ENCODE peak calls at places on chromosomes 13 and 19, in six cellular contexts. N is sigmoid colon, L is tibial nerve, G is transverse colon, Z is uterus, H is ovary. E is an unnamed sample. For H3K9me3, the result is how much of the 10 kb centered on the place peaks cover.

GRCh38 chr13:59476376-59476775 is 687.4 kb downstream of the DIAPH3 start:
- DNase-seq in N (peak), L (no peak), G (no peak), Z (no peak), H (no peak), E (no peak)

GRCh38 chr13:24107955-24108614 is 52.4 kb upstream of the SPATA13 start:
- DNase-seq in N (no peak), L (no peak), G (no peak), Z (no peak), H (no peak), E (no peak)

GRCh38 chr19:16623576-16623975 is 4.4 kb downstream of the MED26 start:
- DNase-seq in N (no peak), L (no peak), G (no peak), Z (no peak), H (no peak), E (no peak)

GRCh38 chr13:39284801-39285388 is 246.6 kb downstream of the NHLRC3 start:
- DNase-seq in N (no peak), L (no peak), G (no peak), Z (no peak), H (no peak), E (no peak)

GRCh38 chr19:17847538-17848366 is at the start of gene JAK3:
- DNase-seq in N (no peak), L (no peak), G (peak), Z (no peak), H (peak), E (peak)

GRCh38 chr19:42040031-42040430 is 30.0 kb downstream of the GRIK5 start:
- DNase-seq in N (no peak), L (no peak), G (no peak), Z (no peak), H (no peak), E (no peak)

GRCh38 chr13:100987993-100988392 is 313.4 kb upstream of the TMTC4 start:
- DNase-seq in N (no peak), L (no peak), G (no peak), Z (no peak), H (no peak), E (no peak)

GRCh38 chr19:32677657-32678056 is 2.0 kb downstream of the RGS9BP start:
- DNase-seq in N (no peak), L (no peak), G (no peak), Z (no peak), H (no peak), E (peak)

GRCh38 chr19:39413269-39413902 is 917 bp downstream of the PLEKHG2 start:
- DNase-seq in N (peak), L (no peak), G (peak), Z (peak), H (peak), E (peak)

GRCh38 chr19:8477889-8478288 is 24.6 kb downstream of the PRAM1 start:
- DNase-seq in N (no peak), L (no peak), G (no peak), Z (no peak), H (no peak), E (no peak)

GRCh38 chr19:33613601-33614000 is 8.2 kb upstream of the CHST8 start:
- DNase-seq in N (no peak), L (no peak), G (no peak), Z (no peak), H (no peak), E (no peak)

GRCh38 chr19:35533822-35534521 is 716 bp downstream of the GAPDHS start:
- DNase-seq in N (no peak), L (no peak), G (peak), Z (no peak), H (no peak), E (peak)

GRCh38 chr13:29483211-29483610 is 112.3 kb downstream of the SLC7A1 start:
- DNase-seq in N (no peak), L (no peak), G (no peak), Z (no peak), H (no peak), E (peak)

GRCh38 chr19:44142014-44142523 is 715 bp downstream of the ZNF234 start:
- DNase-seq in N (no peak), L (no peak), G (no peak), Z (no peak), H (peak), E (no peak)

GRCh38 chr19:55080121-55080914 is 4.6 kb downstream of the EPS8L1 start:
- DNase-seq in N (no peak), L (no peak), G (peak), Z (peak), H (peak), E (peak)

GRCh38 chr13:98945863-98946605 is 31.8 kb downstream of the DOCK9 start:
- DNase-seq in N (no peak), L (no peak), G (no peak), Z (no peak), H (no peak), E (no peak)

GRCh38 chr19:45848922-45849321 is 14.0 kb downstream of the SYMPK start:
- DNase-seq in N (no peak), L (no peak), G (no peak), Z (no peak), H (no peak), E (no peak)

GRCh38 chr13:55815458-55816033 is 1325.2 kb upstream of the PRR20A start:
- DNase-seq in N (no peak), L (no peak), G (no peak), Z (no peak), H (no peak), E (no peak)

GRCh38 chr13:110412132-110412912 is 105.2 kb downstream of the COL4A2 start:
- DNase-seq in N (peak), L (peak), G (peak), Z (peak), H (peak), E (peak)

GRCh38 chr19:45140144-45140503 is 20.7 kb downstream of the NKPD1 start:
- DNase-seq in N (no peak), L (no peak), G (no peak), Z (no peak), H (no peak), E (no peak)

GRCh38 chr13:64928704-64929499 is 2301.2 kb downstream of the PCDH9 start:
- DNase-seq in N (no peak), L (no peak), G (no peak), Z (no peak), H (no peak), E (no peak)

GRCh38 chr19:1088419-1089066 is 6.6 kb downstream of the POLR2E start:
- DNase-seq in N (no peak), L (no peak), G (no peak), Z (no peak), H (no peak), E (peak)
- TF ChIP-seq POLR2A in N (no peak), L (no peak), G (no peak), Z (no peak), H (no peak), E (no peak)

GRCh38 chr19:52034051-52034728 is 6.0 kb upstream of the ZNF614 start:
- DNase-seq in N (no peak), L (no peak), G (no peak), Z (no peak), H (no peak), E (no peak)
- H3K9me3 ChIP-seq in N (under half), L (half or more), G (half or more), Z (half or more), H (half or more), E (half or more)

GRCh38 chr13:50914848-50915247 is 5.3 kb downstream of the RNASEH2B start:
- DNase-seq in N (no peak), L (no peak), G (no peak), Z (no peak), H (no peak), E (no peak)

GRCh38 chr13:50917572-50917971 is 8.0 kb downstream of the RNASEH2B start:
- DNase-seq in N (no peak), L (no peak), G (no peak), Z (no peak), H (no peak), E (no peak)

GRCh38 chr13:50914301-50914700 is 4.7 kb downstream of the RNASEH2B start:
- DNase-seq in N (no peak), L (no peak), G (no peak), Z (no peak), H (no peak), E (no peak)

GRCh38 chr13:50915562-50915961 is 6.0 kb downstream of the RNASEH2B start:
- DNase-seq in N (no peak), L (no peak), G (no peak), Z (no peak), H (no peak), E (no peak)

GRCh38 chr13:50916701-50917184 is 7.2 kb downstream of the RNASEH2B start:
- DNase-seq in N (no peak), L (no peak), G (no peak), Z (no peak), H (no peak), E (no peak)
- TF ChIP-seq POLR2A in N (no peak), L (no peak), G (no peak), Z (no peak), H (no peak), E (no peak)

GRCh38 chr13:112961457-112962369 is 7.3 kb upstream of the MCF2L start:
- DNase-seq in N (peak), L (no peak), G (peak), Z (no peak), H (peak), E (no peak)

GRCh38 chr13:112959701-112960542 is 9.1 kb upstream of the MCF2L start:
- DNase-seq in N (peak), L (no peak), G (no peak), Z (no peak), H (peak), E (no peak)

GRCh38 chr13:112962396-112962795 is 6.6 kb upstream of the MCF2L start:
- DNase-seq in N (peak), L (no peak), G (peak), Z (no peak), H (no peak), E (no peak)

GRCh38 chr13:112959206-112959605 is 9.8 kb upstream of the MCF2L start:
- DNase-seq in N (peak), L (no peak), G (no peak), Z (no peak), H (peak), E (no peak)

DNA sequence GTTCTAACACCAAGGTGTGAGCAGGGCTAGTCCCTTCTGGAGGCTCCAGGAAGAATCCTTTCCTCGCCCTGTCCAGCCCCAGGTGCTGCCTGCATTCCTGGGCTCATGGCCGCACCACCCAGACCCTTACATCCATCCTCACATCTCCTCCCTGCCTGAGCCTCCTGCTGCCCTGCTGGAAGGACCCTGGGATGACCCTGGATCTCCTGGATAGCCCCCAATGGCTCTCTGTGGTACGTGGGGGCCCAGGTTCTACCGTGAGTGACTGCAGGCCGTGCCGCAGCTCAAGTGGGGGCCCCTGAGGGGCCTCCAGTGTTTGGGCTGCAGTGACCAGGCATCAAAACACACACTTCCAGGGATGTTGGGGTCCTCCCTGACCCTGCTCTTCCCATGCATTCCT is 8.3 kb upstream of the MCF2L start:
- DNase-seq in N (no peak), L (no peak), G (no peak), Z (no peak), H (peak), E (no peak)
- H3K9me3 ChIP-seq in N (under half), L (under half), G (under half), Z (under half), H (under half), E (under half)

GRCh38 chr19:2693492-2693891 is 9.0 kb downstream of the GNG7 start:
- DNase-seq in N (no peak), L (no peak), G (no peak), Z (no peak), H (no peak), E (no peak)
- TF ChIP-seq POLR2A in N (no peak), L (no peak), G (no peak), Z (no peak), H (no peak), E (no peak)

DNA sequence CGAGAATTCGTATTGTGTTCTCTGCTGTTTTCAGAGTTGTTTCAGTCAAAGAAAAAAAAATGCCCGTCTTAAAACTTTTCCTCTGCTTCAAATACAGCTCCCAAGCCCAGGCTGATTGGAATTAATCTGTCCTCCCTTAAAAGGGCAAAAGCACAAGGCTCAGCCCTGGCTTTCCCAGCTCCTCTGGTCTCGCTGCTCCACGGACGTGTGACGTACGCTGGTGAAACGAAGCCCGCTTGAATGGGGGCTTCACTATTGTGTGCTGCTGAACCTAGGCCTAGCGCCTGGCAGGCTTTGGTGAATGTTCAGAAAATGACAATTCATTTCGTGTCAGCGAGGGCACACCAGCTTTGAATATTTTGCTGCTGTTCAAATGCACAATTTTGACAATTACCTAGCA is 654 bp upstream of the ZNF135 start:
- DNase-seq in N (no peak), L (no peak), G (no peak), Z (no peak), H (peak), E (no peak)
- H3K9me3 ChIP-seq in N (under half), L (half or more), G (under half), Z (under half), H (under half), E (half or more)

GRCh38 chr13:46124967-46125933 is 20.4 kb upstream of the CPB2 start:
- DNase-seq in N (no peak), L (no peak), G (no peak), Z (no peak), H (no peak), E (no peak)
- TF ChIP-seq POLR2A in N (no peak), L (no peak), G (no peak), Z (no peak), H (no peak), E (no peak)

GRCh38 chr19:30851646-30852045 is 479.5 kb downstream of the ZNF536 start:
- DNase-seq in N (no peak), L (no peak), G (no peak), Z (no peak), H (no peak), E (no peak)
- H3K9me3 ChIP-seq in N (under half), L (under half), G (under half), Z (under half), H (under half), E (under half)

GRCh38 chr19:50792852-50793250 is 2.6 kb downstream of the ACP4 start:
- DNase-seq in N (no peak), L (no peak), G (no peak), Z (no peak), H (no peak), E (no peak)

GRCh38 chr19:50794778-50795664 is 4.8 kb downstream of the ACP4 start:
- DNase-seq in N (no peak), L (no peak), G (no peak), Z (no peak), H (peak), E (peak)

GRCh38 chr19:50792246-50792851 is 2.1 kb downstream of the ACP4 start:
- DNase-seq in N (no peak), L (no peak), G (no peak), Z (no peak), H (no peak), E (no peak)

GRCh38 chr19:50794074-50794777 is 4.0 kb downstream of the ACP4 start:
- DNase-seq in N (no peak), L (no peak), G (peak), Z (no peak), H (no peak), E (no peak)

DNA sequence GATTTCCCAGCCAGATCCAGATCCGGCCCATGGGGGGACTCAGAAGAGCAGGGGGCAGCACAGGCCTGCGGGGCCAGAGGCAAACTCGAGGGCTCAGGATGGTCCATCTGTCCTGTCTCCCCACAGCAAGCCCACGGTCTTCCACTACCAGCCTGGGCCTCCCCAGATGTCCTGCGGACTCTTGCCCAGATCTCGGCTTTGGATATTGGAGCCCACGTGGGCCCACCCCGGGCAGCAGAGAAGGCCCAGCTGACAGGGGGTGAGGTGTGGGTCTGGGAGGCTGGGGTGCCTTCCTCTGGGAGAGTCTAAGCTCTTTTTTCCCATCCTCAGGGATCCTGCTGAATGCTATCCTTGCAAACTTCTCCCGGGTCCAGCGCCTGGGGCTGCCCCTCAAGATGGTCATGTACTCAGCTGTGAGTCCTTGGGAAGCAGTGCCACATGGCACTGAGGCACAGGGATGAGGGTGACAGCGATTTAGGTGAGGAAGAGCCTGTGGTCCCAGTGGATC is 3.4 kb downstream of the ACP4 start:
- DNase-seq in N (no peak), L (no peak), G (no peak), Z (no peak), H (no peak), E (no peak)
- TF ChIP-seq POLR2A in N (no peak), L (no peak), G (no peak), Z (no peak), H (no peak), E (no peak)